ENCODE peak calls at places on chromosomes 2 and 18, in seven cellular contexts. X is K562, N is stomach, H is transverse colon, E is sigmoid colon, D is endothelial cell of umbilical vein, C is HCT116. L is an unnamed sample.

GRCh38 chr18:26307161-26307773 is 81.0 kb downstream of the TAF4B start:
- DNase-seq in E (no peak), X (peak; percentile 50), D (peak; percentile 70), C (peak; percentile 15), H (no peak), N (no peak), L (no peak)

GRCh38 chr2:178870703-178871102 is 63.5 kb upstream of the TTN start:
- DNase-seq in N (no peak), E (no peak), D (peak; percentile 60), X (no peak), C (no peak), H (no peak), L (no peak)

GRCh38 chr2:73255907-73256617 is 22.0 kb downstream of the CCT7 start:
- DNase-seq in H (no peak), N (no peak), X (no peak), C (no peak), E (no peak), D (no peak), L (no peak)

GRCh38 chr2:179850188-179850587 is 11.2 kb downstream of the ZNF385B start:
- DNase-seq in N (no peak), C (no peak), H (no peak), D (no peak), X (no peak), E (no peak), L (no peak)

GRCh38 chr2:241443486-241444223 is 64.7 kb downstream of the STK25 start:
- DNase-seq in D (no peak), X (no peak), E (no peak), H (peak; percentile 71), N (peak; percentile 66), C (no peak), L (peak; percentile 87)

GRCh38 chr2:237324446-237325236 is 89.3 kb downstream of the COL6A3 start:
- DNase-seq in H (peak; percentile 41), X (no peak), D (no peak), E (peak; percentile 96), N (no peak), C (no peak), L (no peak)

GRCh38 chr18:35110554-35111058 is 69.4 kb downstream of the MAPRE2 start:
- DNase-seq in N (no peak), X (peak; percentile 79), C (no peak), D (peak; percentile 86), E (no peak), H (no peak), L (no peak)

GRCh38 chr18:31685097-31686082 is 1.0 kb upstream of the B4GALT6 start:
- DNase-seq in C (peak; percentile 44), N (peak; percentile 70), E (peak; percentile 72), D (peak; percentile 83), X (peak; percentile 30), H (peak; percentile 76), L (peak; percentile 90)

GRCh38 chr2:84697895-84698294 is 181.6 kb downstream of the DNAH6 start:
- DNase-seq in C (no peak), X (no peak), D (no peak), E (no peak), H (no peak), N (no peak), L (no peak)

GRCh38 chr2:161651547-161651946 is 27.3 kb downstream of the SLC4A10 start:
- DNase-seq in E (no peak), D (no peak), C (no peak), X (no peak), H (no peak), N (no peak), L (no peak)

GRCh38 chr2:37681587-37681986 is 10.1 kb upstream of the CDC42EP3 start:
- DNase-seq in C (no peak), D (no peak), X (no peak), E (no peak), N (no peak), H (no peak), L (no peak)

GRCh38 chr2:67845557-67846114 is 217.2 kb downstream of the C1D start:
- DNase-seq in N (no peak), H (no peak), C (no peak), X (no peak), D (no peak), E (peak; percentile 56), L (no peak)

GRCh38 chr2:159706385-159706980 is 5.8 kb upstream of the MARCHF7 start:
- DNase-seq in H (no peak), N (no peak), E (no peak), D (no peak), C (no peak), X (no peak), L (no peak)

GRCh38 chr2:9556121-9556869 is 665 bp upstream of the ADAM17 start:
- DNase-seq in X (no peak), N (no peak), H (no peak), E (no peak), D (peak; percentile 51), C (no peak), L (no peak)

GRCh38 chr2:9897331-9897737 is 54.1 kb downstream of the TAF1B start:
- DNase-seq in N (peak; percentile 64), E (peak; percentile 90), H (peak; percentile 51), C (peak; percentile 65), D (peak; percentile 84), X (no peak), L (no peak)

GRCh38 chr18:73724908-73725307 is 422.7 kb downstream of the FBXO15 start:
- DNase-seq in D (no peak), X (no peak), C (no peak), N (no peak), H (no peak), E (no peak), L (no peak)

GRCh38 chr2:128303095-128303791 is 15.4 kb downstream of the HS6ST1 start:
- DNase-seq in X (no peak), C (no peak), N (no peak), E (peak; percentile 62), D (no peak), H (no peak), L (peak; percentile 58)

GRCh38 chr2:63050916-63051794 is 525 bp downstream of the OTX1 start:
- DNase-seq in D (no peak), H (no peak), E (peak; percentile 66), C (no peak), X (peak; percentile 41), N (no peak), L (no peak)

GRCh38 chr2:142041996-142042395 is 88.8 kb downstream of the LRP1B start:
- DNase-seq in D (no peak), C (no peak), H (no peak), N (no peak), X (no peak), E (no peak), L (no peak)

GRCh38 chr2:241769819-241770184 is 6.8 kb upstream of the GAL3ST2 start:
- DNase-seq in N (no peak), C (no peak), D (no peak), E (peak; percentile 42), X (peak; percentile 1), H (no peak), L (peak; percentile 64)

GRCh38 chr2:190551928-190552327 is 17.4 kb upstream of the NEMP2 start:
- DNase-seq in E (no peak), X (no peak), H (no peak), C (no peak), N (no peak), D (no peak), L (no peak)

GRCh38 chr2:25322313-25322712 is 19.4 kb downstream of the DNMT3A start:
- DNase-seq in N (no peak), X (no peak), H (no peak), E (no peak), D (no peak), C (no peak), L (no peak)

GRCh38 chr2:239165206-239165831 is 235.5 kb downstream of the HDAC4 start:
- DNase-seq in E (peak; percentile 62), N (no peak), C (no peak), D (no peak), X (no peak), H (no peak), L (peak; percentile 51)

GRCh38 chr2:70537840-70538239 is 15.8 kb downstream of the TGFA start:
- DNase-seq in H (no peak), D (no peak), E (no peak), C (no peak), X (no peak), N (no peak), L (no peak)

DNA sequence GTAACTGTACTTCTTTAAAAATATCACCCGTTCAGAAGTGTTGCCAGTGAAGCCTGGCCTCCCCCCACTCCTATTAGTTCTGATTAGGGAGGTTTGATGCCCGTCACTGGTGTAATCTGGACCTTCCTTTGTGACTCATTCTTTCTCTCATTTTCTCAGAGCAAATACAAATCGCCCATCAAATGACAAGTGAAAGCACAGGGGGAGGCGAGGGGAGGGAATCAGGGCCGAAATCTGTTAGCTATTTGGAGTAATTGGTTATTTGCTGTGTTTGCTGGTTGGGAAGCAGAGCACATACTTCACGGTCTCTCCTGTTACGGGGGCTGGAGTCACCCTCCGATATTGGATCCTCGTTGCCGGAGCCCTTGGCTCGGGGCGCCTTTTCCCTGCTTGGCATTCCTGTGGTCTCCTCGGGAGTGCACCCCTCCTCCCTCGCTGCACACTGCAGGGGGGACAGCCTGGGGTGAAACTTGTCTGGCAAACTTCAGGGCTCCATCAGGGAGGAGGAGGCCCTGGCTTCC is 178.1 kb downstream of the DYSF start:
- DNase-seq in D (no peak), C (no peak), E (no peak), X (no peak), N (no peak), H (no peak), L (no peak)
- H3K4me3 ChIP-seq in D (no peak overlapping the region), C (no peak overlapping the region), E (no peak overlapping the region), X (no peak overlapping the region), N (no peak overlapping the region), H (no peak overlapping the region), L (no peak overlapping the region)

GRCh38 chr2:27724191-27724590 is 47.3 kb upstream of the MRPL33 start:
- DNase-seq in D (no peak), N (no peak), H (no peak), C (no peak), X (no peak), E (no peak), L (no peak)
- H3K27ac ChIP-seq in D (no peak overlapping the region), N (peak overlapping the region; percentile 67), H (peak overlapping the region; percentile 63), C (no peak overlapping the region), X (no peak overlapping the region), E (peak overlapping the region; percentile 74), L (no peak overlapping the region)

DNA sequence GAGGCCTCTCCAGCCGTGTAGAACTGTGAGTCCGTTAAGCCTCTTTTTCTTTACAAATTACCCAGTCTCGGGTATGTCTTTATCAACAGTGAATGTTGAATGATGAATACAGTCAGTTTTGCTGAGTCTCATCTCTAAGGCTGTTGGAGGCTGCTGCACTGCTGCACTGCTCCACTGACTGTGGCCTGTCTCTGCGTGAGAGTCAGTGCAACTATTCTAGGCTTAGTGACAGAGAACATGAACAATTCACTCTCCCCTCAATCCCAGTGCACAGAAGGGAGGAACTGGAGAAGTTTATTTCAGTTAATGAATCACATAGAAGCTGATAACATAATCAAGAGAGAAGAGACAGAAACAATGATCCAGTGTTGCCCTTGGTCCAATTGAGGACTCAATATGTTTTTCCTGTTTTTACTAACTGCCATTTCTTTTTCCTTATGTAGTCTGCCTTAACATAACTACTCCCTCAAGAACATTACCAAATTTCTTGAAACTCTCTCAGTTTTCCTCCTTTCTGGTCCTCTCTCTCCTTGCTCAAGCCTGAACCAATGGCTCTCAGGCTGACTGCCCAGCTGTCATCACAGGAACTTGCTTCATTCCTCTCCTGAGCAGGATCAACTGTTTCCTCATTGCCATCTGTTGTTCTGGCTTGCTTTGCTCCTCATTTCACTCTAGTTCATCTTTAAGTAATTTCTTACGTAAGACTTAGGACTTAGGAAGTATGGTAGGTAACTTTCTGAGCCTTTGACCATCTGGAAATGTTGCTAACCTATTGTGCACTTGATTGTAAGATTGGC is 483.2 kb downstream of the METTL4 start:
- DNase-seq in N (no peak), C (no peak), X (no peak), D (no peak), E (peak; percentile 67), H (no peak), L (no peak)
- TF ChIP-seq POLR2AphosphoS5 in N (no peak), C (no peak), X (no peak), D (no peak), E (no peak), H (no peak), L (no peak)

GRCh38 chr18:21826641-21827302 is 86.2 kb downstream of the MIB1 start:
- DNase-seq in X (no peak), N (no peak), C (no peak), H (no peak), D (no peak), E (no peak), L (no peak)
- H3K4me3 ChIP-seq in X (no peak overlapping the region), N (no peak overlapping the region), C (no peak overlapping the region), H (no peak overlapping the region), D (no peak overlapping the region), E (no peak overlapping the region), L (no peak overlapping the region)